ENCODE peak calls at places on chromosomes 13 and 19, in four cellular contexts. M, U, I and V are unnamed samples.

GRCh38 chr13:112455476-112456059 is 79.4 kb downstream of the SPACA7 start:
- DNase-seq in M (no peak), U (no peak), I (no peak), V (no peak)

GRCh38 chr13:52001120-52001731 is 10.0 kb downstream of the ATP7B start:
- DNase-seq in M (peak), U (peak), I (peak), V (peak)

GRCh38 chr13:112071011-112071901 is 4.3 kb downstream of the SOX1 start:
- DNase-seq in I (no peak), M (peak), U (no peak), V (no peak)

GRCh38 chr13:44300895-44301638 is 72.6 kb upstream of the SERP2 start:
- DNase-seq in M (no peak), U (no peak), I (no peak), V (no peak)

GRCh38 chr13:48585456-48585840 is 52.6 kb upstream of the RCBTB2 start:
- DNase-seq in M (peak), U (no peak), I (no peak), V (no peak)

GRCh38 chr13:76016799-76017198 is 380.7 kb downstream of the LMO7 start:
- DNase-seq in U (peak), I (peak), M (peak), V (peak)

GRCh38 chr13:23570931-23571330 is 719 bp downstream of the TNFRSF19 start:
- DNase-seq in M (no peak), U (no peak), I (no peak), V (no peak)

GRCh38 chr19:48629599-48630288 is 7.4 kb downstream of the DBP start:
- DNase-seq in I (no peak), U (peak), M (peak), V (no peak)

GRCh38 chr19:51365211-51366049 is 758 bp downstream of the ETFB start:
- DNase-seq in I (no peak), M (no peak), U (no peak), V (no peak)

GRCh38 chr13:26616126-26616525 is 58.6 kb downstream of the WASF3 start:
- DNase-seq in M (no peak), U (no peak), I (no peak), V (peak)

GRCh38 chr19:50697414-50698124 is 22.0 kb downstream of the SHANK1 start:
- DNase-seq in U (no peak), M (no peak), I (no peak), V (no peak)

GRCh38 chr19:33622809-33623511 is 1.2 kb downstream of the CHST8 start:
- DNase-seq in U (peak), I (no peak), M (peak), V (no peak)

GRCh38 chr13:49503951-49504350 is 8.2 kb downstream of the PHF11 start:
- DNase-seq in I (no peak), U (no peak), M (no peak), V (peak)

GRCh38 chr13:39970177-39970846 is 314.9 kb downstream of the COG6 start:
- DNase-seq in I (no peak), U (no peak), M (peak), V (no peak)

GRCh38 chr13:113564331-113565023 is 20.1 kb upstream of the TFDP1 start:
- DNase-seq in U (no peak), I (no peak), M (no peak), V (no peak)

GRCh38 chr19:10270180-10270615 is 722 bp upstream of the ICAM1 start:
- DNase-seq in U (no peak), I (no peak), M (peak), V (peak)

GRCh38 chr19:11783767-11784166 is 14.6 kb upstream of the ZNF491 start:
- DNase-seq in I (no peak), M (no peak), U (no peak), V (no peak)

GRCh38 chr13:67549331-67549730 is 319.2 kb upstream of the PCDH9 start:
- DNase-seq in U (no peak), M (no peak), I (no peak), V (no peak)